ENCODE peak calls at places on chromosome 18, in seven cellular contexts. One of them, this sample, is unnamed. For H3K4me1, the result is how much of the 10 kb centered on the place peaks cover.

GRCh38 chr18:37641573-37641972 is 76.0 kb upstream of the CELF4 start:
- DNase-seq in mammary epithelial cell: peak
- DNase-seq in right lobe of liver: no peak
- DNase-seq in adrenal gland: no peak
- DNase-seq in pancreas: no peak
- DNase-seq in stomach: no peak
- DNase-seq in right atrium auricular region: no peak
- DNase-seq in this sample: no peak

GRCh38 chr18:62760403-62760734 is 45.0 kb downstream of the PHLPP1 start:
- DNase-seq in mammary epithelial cell: no peak
- DNase-seq in adrenal gland: no peak
- DNase-seq in pancreas: no peak
- DNase-seq in right atrium auricular region: no peak
- DNase-seq in stomach: no peak
- DNase-seq in right lobe of liver: no peak
- DNase-seq in this sample: no peak

GRCh38 chr18:61531182-61531581 is 198.0 kb downstream of the CDH20 start:
- DNase-seq in adrenal gland: peak
- DNase-seq in stomach: no peak
- DNase-seq in right lobe of liver: no peak
- DNase-seq in pancreas: no peak
- DNase-seq in right atrium auricular region: no peak
- DNase-seq in mammary epithelial cell: no peak
- DNase-seq in this sample: no peak

GRCh38 chr18:62384068-62384467 is 59.0 kb downstream of the TNFRSF11A start:
- DNase-seq in right atrium auricular region: no peak
- DNase-seq in stomach: no peak
- DNase-seq in pancreas: no peak
- DNase-seq in right lobe of liver: no peak
- DNase-seq in adrenal gland: no peak
- DNase-seq in mammary epithelial cell: no peak
- DNase-seq in this sample: no peak

GRCh38 chr18:62963522-62963921 is 248.2 kb downstream of the PHLPP1 start:
- DNase-seq in right lobe of liver: no peak
- DNase-seq in mammary epithelial cell: no peak
- DNase-seq in right atrium auricular region: no peak
- DNase-seq in adrenal gland: no peak
- DNase-seq in pancreas: no peak
- DNase-seq in stomach: no peak
- DNase-seq in this sample: no peak

GRCh38 chr18:13628211-13628610 is 98.1 kb downstream of the FAM210A start:
- DNase-seq in right lobe of liver: no peak
- DNase-seq in adrenal gland: no peak
- DNase-seq in right atrium auricular region: no peak
- DNase-seq in mammary epithelial cell: no peak
- DNase-seq in pancreas: no peak
- DNase-seq in stomach: no peak
- DNase-seq in this sample: no peak

GRCh38 chr18:8813621-8814020 is 108.3 kb downstream of the MTCL1 start:
- DNase-seq in adrenal gland: no peak
- DNase-seq in mammary epithelial cell: no peak
- DNase-seq in pancreas: no peak
- DNase-seq in right lobe of liver: no peak
- DNase-seq in right atrium auricular region: no peak
- DNase-seq in stomach: no peak
- DNase-seq in this sample: no peak

GRCh38 chr18:73842795-73843394 is 304.7 kb downstream of the FBXO15 start:
- DNase-seq in mammary epithelial cell: peak
- DNase-seq in stomach: peak
- DNase-seq in adrenal gland: peak
- DNase-seq in pancreas: peak
- DNase-seq in right atrium auricular region: no peak
- DNase-seq in right lobe of liver: no peak
- DNase-seq in this sample: no peak

GRCh38 chr18:57439985-57440330 is 4.8 kb downstream of the ONECUT2 start:
- DNase-seq in mammary epithelial cell: no peak
- DNase-seq in right lobe of liver: no peak
- DNase-seq in pancreas: no peak
- DNase-seq in right atrium auricular region: no peak
- DNase-seq in adrenal gland: no peak
- DNase-seq in stomach: no peak
- DNase-seq in this sample: no peak

GRCh38 chr18:58195278-58195721 is 151.3 kb downstream of the NEDD4L start:
- DNase-seq in mammary epithelial cell: peak
- DNase-seq in adrenal gland: no peak
- DNase-seq in pancreas: peak
- DNase-seq in stomach: peak
- DNase-seq in right atrium auricular region: no peak
- DNase-seq in right lobe of liver: no peak
- DNase-seq in this sample: no peak

GRCh38 chr18:51195602-51196115 is 1.8 kb downstream of the MEX3C start:
- DNase-seq in pancreas: peak
- DNase-seq in right lobe of liver: no peak
- DNase-seq in adrenal gland: peak
- DNase-seq in mammary epithelial cell: peak
- DNase-seq in right atrium auricular region: no peak
- DNase-seq in stomach: no peak
- DNase-seq in this sample: no peak

GRCh38 chr18:9997711-9998110 is 83.9 kb downstream of the VAPA start:
- DNase-seq in mammary epithelial cell: no peak
- DNase-seq in adrenal gland: no peak
- DNase-seq in right lobe of liver: no peak
- DNase-seq in right atrium auricular region: no peak
- DNase-seq in stomach: no peak
- DNase-seq in pancreas: no peak
- DNase-seq in this sample: no peak

GRCh38 chr18:48412339-48412929 is 3.3 kb upstream of the ZBTB7C start:
- DNase-seq in stomach: no peak
- DNase-seq in mammary epithelial cell: no peak
- DNase-seq in pancreas: peak
- DNase-seq in right atrium auricular region: no peak
- DNase-seq in right lobe of liver: no peak
- DNase-seq in adrenal gland: peak
- DNase-seq in this sample: no peak

GRCh38 chr18:36454258-36454657 is 156.7 kb downstream of the FHOD3 start:
- DNase-seq in pancreas: no peak
- DNase-seq in right lobe of liver: no peak
- DNase-seq in mammary epithelial cell: peak
- DNase-seq in right atrium auricular region: no peak
- DNase-seq in adrenal gland: no peak
- DNase-seq in stomach: no peak
- DNase-seq in this sample: no peak

GRCh38 chr18:22193466-22193865 is 24.1 kb downstream of the GATA6 start:
- DNase-seq in right lobe of liver: no peak
- DNase-seq in adrenal gland: peak
- DNase-seq in right atrium auricular region: peak
- DNase-seq in pancreas: no peak
- DNase-seq in mammary epithelial cell: no peak
- DNase-seq in stomach: no peak
- DNase-seq in this sample: no peak
- H3K4me3 ChIP-seq in right lobe of liver: no peak
- H3K4me3 ChIP-seq in adrenal gland: no peak
- H3K4me3 ChIP-seq in right atrium auricular region: peak
- H3K4me3 ChIP-seq in pancreas: no peak
- H3K4me3 ChIP-seq in mammary epithelial cell: no peak
- H3K4me3 ChIP-seq in stomach: peak
- H3K4me3 ChIP-seq in this sample: no peak

GRCh38 chr18:4797286-4797685 is 342.2 kb upstream of the DLGAP1 start:
- DNase-seq in mammary epithelial cell: peak
- DNase-seq in right lobe of liver: no peak
- DNase-seq in pancreas: no peak
- DNase-seq in stomach: no peak
- DNase-seq in right atrium auricular region: no peak
- DNase-seq in adrenal gland: no peak
- DNase-seq in this sample: no peak
- H3K4me1 ChIP-seq in mammary epithelial cell: under half
- H3K4me1 ChIP-seq in right lobe of liver: under half
- H3K4me1 ChIP-seq in pancreas: under half
- H3K4me1 ChIP-seq in stomach: under half
- H3K4me1 ChIP-seq in right atrium auricular region: under half
- H3K4me1 ChIP-seq in adrenal gland: under half
- H3K4me1 ChIP-seq in this sample: under half

GRCh38 chr18:69839989-69840388 is 107.7 kb downstream of the CD226 start:
- DNase-seq in right atrium auricular region: no peak
- DNase-seq in adrenal gland: no peak
- DNase-seq in pancreas: no peak
- DNase-seq in stomach: no peak
- DNase-seq in mammary epithelial cell: no peak
- DNase-seq in right lobe of liver: no peak
- DNase-seq in this sample: no peak

GRCh38 chr18:69840445-69840844 is 107.2 kb downstream of the CD226 start:
- DNase-seq in right atrium auricular region: no peak
- DNase-seq in stomach: no peak
- DNase-seq in mammary epithelial cell: no peak
- DNase-seq in adrenal gland: no peak
- DNase-seq in right lobe of liver: no peak
- DNase-seq in pancreas: no peak
- DNase-seq in this sample: no peak

GRCh38 chr18:69844656-69845055 is 103.0 kb downstream of the CD226 start:
- DNase-seq in right atrium auricular region: no peak
- DNase-seq in right lobe of liver: no peak
- DNase-seq in stomach: no peak
- DNase-seq in adrenal gland: no peak
- DNase-seq in mammary epithelial cell: no peak
- DNase-seq in pancreas: no peak
- DNase-seq in this sample: no peak

GRCh38 chr18:69843047-69843446 is 104.6 kb downstream of the CD226 start:
- DNase-seq in adrenal gland: no peak
- DNase-seq in right atrium auricular region: no peak
- DNase-seq in mammary epithelial cell: no peak
- DNase-seq in pancreas: no peak
- DNase-seq in right lobe of liver: no peak
- DNase-seq in stomach: no peak
- DNase-seq in this sample: no peak

GRCh38 chr18:69845588-69846506 is 101.8 kb downstream of the CD226 start:
- DNase-seq in stomach: no peak
- DNase-seq in mammary epithelial cell: no peak
- DNase-seq in adrenal gland: no peak
- DNase-seq in pancreas: no peak
- DNase-seq in right lobe of liver: no peak
- DNase-seq in right atrium auricular region: no peak
- DNase-seq in this sample: no peak
- TF ChIP-seq CTCF in stomach: no peak
- TF ChIP-seq CTCF in mammary epithelial cell: no peak
- TF ChIP-seq CTCF in adrenal gland: no peak
- TF ChIP-seq CTCF in pancreas: no peak
- TF ChIP-seq CTCF in right lobe of liver: no peak
- TF ChIP-seq CTCF in right atrium auricular region: no peak
- TF ChIP-seq CTCF in this sample: no peak

GRCh38 chr18:67516432-67517223 is at the start of gene DSEL:
- DNase-seq in adrenal gland: peak
- DNase-seq in right atrium auricular region: peak
- DNase-seq in stomach: peak
- DNase-seq in mammary epithelial cell: peak
- DNase-seq in right lobe of liver: peak
- DNase-seq in pancreas: peak
- DNase-seq in this sample: peak

GRCh38 chr18:67514901-67515540 is 1.5 kb downstream of the DSEL start:
- DNase-seq in pancreas: no peak
- DNase-seq in mammary epithelial cell: no peak
- DNase-seq in stomach: no peak
- DNase-seq in adrenal gland: no peak
- DNase-seq in right lobe of liver: no peak
- DNase-seq in right atrium auricular region: no peak
- DNase-seq in this sample: no peak

GRCh38 chr18:67513285-67513684 is 3.2 kb downstream of the DSEL start:
- DNase-seq in right atrium auricular region: no peak
- DNase-seq in adrenal gland: no peak
- DNase-seq in pancreas: no peak
- DNase-seq in mammary epithelial cell: no peak
- DNase-seq in right lobe of liver: no peak
- DNase-seq in stomach: no peak
- DNase-seq in this sample: no peak

GRCh38 chr18:67515987-67516431 is 511 bp downstream of the DSEL start:
- DNase-seq in adrenal gland: peak
- DNase-seq in right lobe of liver: peak
- DNase-seq in stomach: peak
- DNase-seq in mammary epithelial cell: peak
- DNase-seq in pancreas: peak
- DNase-seq in right atrium auricular region: peak
- DNase-seq in this sample: peak

DNA sequence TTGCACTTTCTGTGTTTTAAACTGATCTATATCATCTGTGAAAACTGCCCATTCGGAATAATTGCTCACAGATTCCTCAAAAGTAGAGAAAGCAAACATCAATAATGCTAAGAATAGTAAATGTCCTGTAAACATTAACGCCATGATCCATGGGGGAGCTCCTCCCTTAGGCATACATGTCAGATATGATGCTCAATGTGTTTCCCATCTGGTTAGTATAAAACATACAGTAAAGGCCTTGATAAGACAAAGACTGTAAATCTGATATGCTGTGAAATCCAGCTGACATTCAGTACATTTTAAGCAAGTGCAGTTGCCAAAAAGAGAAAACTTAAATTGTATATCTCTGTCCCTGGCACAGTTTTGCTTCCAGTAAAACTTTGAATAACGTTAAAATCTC is 2.1 kb downstream of the DSEL start:
- DNase-seq in pancreas: no peak
- DNase-seq in adrenal gland: no peak
- DNase-seq in right atrium auricular region: no peak
- DNase-seq in stomach: no peak
- DNase-seq in right lobe of liver: no peak
- DNase-seq in mammary epithelial cell: no peak
- DNase-seq in this sample: no peak
- H3K4me3 ChIP-seq in pancreas: no peak
- H3K4me3 ChIP-seq in adrenal gland: no peak
- H3K4me3 ChIP-seq in right atrium auricular region: no peak
- H3K4me3 ChIP-seq in stomach: no peak
- H3K4me3 ChIP-seq in right lobe of liver: no peak
- H3K4me3 ChIP-seq in mammary epithelial cell: no peak
- H3K4me3 ChIP-seq in this sample: no peak

DNA sequence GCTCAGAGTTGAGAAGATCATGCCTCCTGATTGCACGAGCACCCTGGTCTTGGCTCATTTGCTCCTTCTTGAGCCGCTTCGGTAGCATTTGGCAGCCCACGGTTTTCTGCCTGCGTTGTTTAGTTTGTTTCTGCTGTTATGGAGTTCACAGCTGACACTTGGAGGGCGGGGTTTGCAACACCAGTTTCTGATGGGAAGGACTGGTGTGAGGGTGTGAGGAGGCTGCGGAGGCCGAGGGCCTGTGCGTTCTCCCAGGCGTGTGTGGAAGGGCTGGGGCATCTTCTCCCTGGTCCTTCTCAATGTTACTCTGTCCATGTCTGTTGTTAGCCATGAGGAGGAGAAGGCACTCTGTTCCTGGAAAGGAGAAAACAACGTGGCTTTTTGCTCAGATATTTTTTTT is 22.9 kb downstream of the NFATC1 start:
- DNase-seq in pancreas: no peak
- DNase-seq in stomach: no peak
- DNase-seq in mammary epithelial cell: no peak
- DNase-seq in adrenal gland: no peak
- DNase-seq in right atrium auricular region: no peak
- DNase-seq in right lobe of liver: no peak
- DNase-seq in this sample: no peak
- H3K4me1 ChIP-seq in pancreas: under half
- H3K4me1 ChIP-seq in stomach: under half
- H3K4me1 ChIP-seq in mammary epithelial cell: under half
- H3K4me1 ChIP-seq in adrenal gland: under half
- H3K4me1 ChIP-seq in right atrium auricular region: under half
- H3K4me1 ChIP-seq in right lobe of liver: under half
- H3K4me1 ChIP-seq in this sample: under half

GRCh38 chr18:41378628-41379027 is 576.4 kb upstream of the PIK3C3 start:
- DNase-seq in adrenal gland: no peak
- DNase-seq in stomach: no peak
- DNase-seq in right lobe of liver: no peak
- DNase-seq in right atrium auricular region: no peak
- DNase-seq in pancreas: no peak
- DNase-seq in mammary epithelial cell: peak
- DNase-seq in this sample: no peak
- TF ChIP-seq CTCF in adrenal gland: no peak
- TF ChIP-seq CTCF in stomach: no peak
- TF ChIP-seq CTCF in right lobe of liver: no peak
- TF ChIP-seq CTCF in right atrium auricular region: no peak
- TF ChIP-seq CTCF in pancreas: no peak
- TF ChIP-seq CTCF in mammary epithelial cell: peak
- TF ChIP-seq CTCF in this sample: no peak